ENCODE peak calls at places on chromosomes 3 and 15, in eight cellular contexts. U, N, G, B, Z, Y, C and I are unnamed samples.

GRCh38 chr3:37603722-37604121 is 258.0 kb upstream of the CTDSPL start:
- DNase-seq in G (no peak), Y (no peak), C (no peak), Z (no peak), B (no peak), U (no peak), N (no peak), I (no peak)

GRCh38 chr3:107848516-107848915 is 242.3 kb downstream of the CD47 start:
- DNase-seq in U (no peak), C (no peak), Z (no peak), B (no peak), G (no peak), N (no peak), Y (no peak), I (no peak)

GRCh38 chr3:184175506-184175905 is 851 bp downstream of the AP2M1 start:
- DNase-seq in U (no peak), N (no peak), C (no peak), B (no peak), Z (no peak), G (peak), Y (no peak), I (no peak)

GRCh38 chr15:76575177-76576078 is 238.9 kb downstream of the ISL2 start:
- DNase-seq in C (no peak), Y (no peak), G (no peak), N (no peak), U (no peak), Z (peak), B (no peak), I (no peak)

GRCh38 chr15:26038693-26039092 is 175.6 kb upstream of the ATP10A start:
- DNase-seq in B (no peak), U (no peak), N (no peak), Z (no peak), G (no peak), C (no peak), Y (no peak), I (no peak)

GRCh38 chr3:46209751-46210470 is 1.8 kb upstream of the CCR1 start:
- DNase-seq in C (no peak), Z (no peak), G (no peak), N (no peak), B (no peak), U (peak), Y (no peak), I (no peak)

GRCh38 chr3:71504250-71505036 is 79.1 kb downstream of the FOXP1 start:
- DNase-seq in Y (peak), B (no peak), C (no peak), Z (no peak), U (no peak), G (peak), N (no peak), I (no peak)

GRCh38 chr15:31325432-31325975 is 1.1 kb upstream of the KLF13 start:
- DNase-seq in Y (no peak), B (peak), C (peak), N (peak), Z (peak), G (peak), U (peak), I (no peak)

GRCh38 chr3:125150525-125151436 is 61.8 kb downstream of the SLC12A8 start:
- DNase-seq in G (peak), N (no peak), Y (peak), C (no peak), Z (peak), B (no peak), U (peak), I (no peak)

GRCh38 chr3:193559100-193559499 is 4.4 kb upstream of the ATP13A4 start:
- DNase-seq in G (no peak), Z (no peak), U (no peak), N (no peak), B (no peak), C (no peak), Y (no peak), I (no peak)

GRCh38 chr3:138727371-138727770 is 107.4 kb downstream of the PIK3CB start:
- DNase-seq in U (no peak), C (no peak), Z (no peak), G (no peak), Y (no peak), B (no peak), N (no peak), I (no peak)

GRCh38 chr15:99407716-99408115 is 156.4 kb downstream of the LRRC28 start:
- DNase-seq in C (no peak), U (no peak), Y (no peak), G (no peak), Z (no peak), B (no peak), N (no peak), I (no peak)

GRCh38 chr3:69219101-69219708 is 96.8 kb upstream of the LMOD3 start:
- DNase-seq in Z (no peak), G (no peak), B (no peak), U (no peak), N (no peak), Y (no peak), C (no peak), I (no peak)

GRCh38 chr15:88334436-88334835 is 77.9 kb upstream of the NTRK3 start:
- DNase-seq in N (no peak), U (no peak), B (no peak), Y (no peak), C (no peak), Z (no peak), G (no peak), I (no peak)

GRCh38 chr15:60479361-60479684 is 381 bp upstream of the ICE2 start:
- DNase-seq in G (no peak), C (no peak), B (no peak), Z (no peak), U (no peak), Y (no peak), N (no peak), I (no peak)

GRCh38 chr15:28993720-28994053 is 107.9 kb downstream of the APBA2 start:
- DNase-seq in Y (no peak), B (no peak), G (no peak), Z (no peak), N (no peak), C (no peak), U (no peak), I (no peak)

GRCh38 chr15:42705336-42705735 is 31.6 kb downstream of the CDAN1 start:
- DNase-seq in C (no peak), U (no peak), N (no peak), Z (no peak), B (no peak), Y (no peak), G (no peak), I (no peak)

GRCh38 chr3:140006331-140006730 is 71.3 kb downstream of the CLSTN2 start:
- DNase-seq in B (no peak), Z (no peak), C (no peak), G (no peak), U (no peak), Y (no peak), N (no peak), I (no peak)

GRCh38 chr3:172317984-172318383 is 130.3 kb downstream of the GHSR start:
- DNase-seq in B (peak), N (peak), Z (no peak), U (no peak), Y (peak), C (peak), G (peak), I (no peak)

GRCh38 chr15:59867436-59867835 is 136.7 kb upstream of the FOXB1 start:
- DNase-seq in Y (no peak), N (no peak), C (no peak), G (no peak), Z (no peak), B (no peak), U (no peak), I (no peak)

GRCh38 chr3:123843668-123844067 is 40.5 kb downstream of the MYLK start:
- DNase-seq in B (no peak), Y (no peak), C (no peak), N (no peak), Z (no peak), G (no peak), U (no peak), I (no peak)

GRCh38 chr15:36809380-36809779 is 230.0 kb downstream of the CDIN1 start:
- DNase-seq in G (no peak), N (no peak), C (no peak), Z (no peak), U (no peak), B (no peak), Y (no peak), I (no peak)

GRCh38 chr15:36814085-36814484 is 234.7 kb downstream of the CDIN1 start:
- DNase-seq in Z (no peak), U (no peak), C (no peak), B (no peak), N (no peak), Y (no peak), G (no peak), I (no peak)

GRCh38 chr15:36811903-36812302 is 232.5 kb downstream of the CDIN1 start:
- DNase-seq in Z (no peak), Y (no peak), N (no peak), G (no peak), U (no peak), C (no peak), B (no peak), I (no peak)

GRCh38 chr15:36808401-36809160 is 229.2 kb downstream of the CDIN1 start:
- DNase-seq in N (no peak), G (no peak), B (no peak), Y (no peak), C (no peak), U (no peak), Z (no peak), I (no peak)

GRCh38 chr15:36810656-36811449 is 231.4 kb downstream of the CDIN1 start:
- DNase-seq in N (no peak), C (no peak), U (no peak), G (no peak), B (no peak), Z (peak), Y (no peak), I (no peak)
- TF ChIP-seq CTCF in N (no peak), C (no peak), U (no peak), G (no peak), B (peak), Z (peak), Y (peak), I (peak)

DNA sequence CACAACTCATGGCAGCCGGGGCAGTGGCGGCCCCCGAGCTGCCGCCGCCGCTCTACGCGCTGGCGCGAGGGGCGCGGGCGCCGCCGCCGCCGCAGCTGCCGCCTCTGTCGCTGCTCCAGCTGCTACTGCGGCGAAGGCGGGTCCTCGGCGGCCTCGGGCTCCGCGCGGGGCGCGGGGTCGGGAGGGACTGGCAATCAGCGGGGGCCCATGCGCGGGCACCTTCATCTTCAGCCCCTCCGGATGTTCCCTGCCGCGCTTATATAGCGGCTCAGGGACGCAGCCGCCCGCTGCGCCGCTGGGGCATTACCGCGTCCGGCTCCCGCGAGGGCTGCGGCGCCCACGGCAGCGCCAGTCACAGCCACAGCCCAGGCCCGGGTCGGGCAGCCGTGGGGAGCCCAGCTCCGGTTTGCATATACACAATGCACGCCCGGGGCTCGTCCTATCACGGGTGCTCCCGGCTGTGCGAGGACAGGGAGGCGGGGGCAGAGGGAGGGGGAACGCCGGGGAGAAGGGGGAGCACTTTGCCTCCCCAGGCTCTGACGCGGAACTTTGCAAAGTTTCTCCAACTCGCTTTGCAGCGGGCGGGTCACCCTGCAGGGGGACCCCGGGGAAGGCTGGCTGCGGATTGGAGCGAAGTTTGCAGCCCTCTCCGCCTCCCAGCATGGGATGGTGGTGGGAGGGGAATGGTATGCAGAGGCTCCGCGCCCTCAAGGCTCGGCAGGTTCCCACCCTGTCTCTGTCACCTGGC is at the start of gene VGLL3:
- DNase-seq in N (peak), G (peak), B (peak), Y (no peak), C (peak), Z (no peak), U (no peak), I (peak)
- TF ChIP-seq CTCF in N (no peak), G (peak), B (peak), Y (no peak), C (no peak), Z (no peak), U (no peak), I (peak)

GRCh38 chr3:142210608-142211007 is 14.8 kb downstream of the GK5 start:
- DNase-seq in Y (no peak), G (no peak), U (no peak), C (no peak), B (no peak), N (no peak), Z (peak), I (no peak)
- TF ChIP-seq CTCF in Y (no peak), G (no peak), U (no peak), C (no peak), B (no peak), N (no peak), Z (no peak), I (no peak)

GRCh38 chr15:79132361-79132760 is 41.8 kb upstream of the RASGRF1 start:
- DNase-seq in G (no peak), C (no peak), N (no peak), B (no peak), Y (no peak), U (no peak), Z (no peak), I (no peak)

GRCh38 chr15:79129235-79129634 is 38.7 kb upstream of the RASGRF1 start:
- DNase-seq in Y (no peak), U (no peak), Z (no peak), C (no peak), N (no peak), B (no peak), G (no peak), I (no peak)

GRCh38 chr15:79128556-79128955 is 38.0 kb upstream of the RASGRF1 start:
- DNase-seq in G (no peak), Z (no peak), U (no peak), N (no peak), Y (no peak), C (no peak), B (no peak), I (no peak)

GRCh38 chr15:79132770-79133169 is 42.2 kb upstream of the RASGRF1 start:
- DNase-seq in Y (no peak), Z (no peak), B (no peak), N (no peak), C (no peak), G (no peak), U (no peak), I (no peak)

GRCh38 chr15:79130535-79131130 is 40.1 kb upstream of the RASGRF1 start:
- DNase-seq in Z (no peak), Y (no peak), N (no peak), G (no peak), B (no peak), C (no peak), U (no peak), I (no peak)
- TF ChIP-seq CTCF in Z (peak), Y (peak), N (no peak), G (no peak), B (no peak), C (no peak), U (no peak), I (peak)

DNA sequence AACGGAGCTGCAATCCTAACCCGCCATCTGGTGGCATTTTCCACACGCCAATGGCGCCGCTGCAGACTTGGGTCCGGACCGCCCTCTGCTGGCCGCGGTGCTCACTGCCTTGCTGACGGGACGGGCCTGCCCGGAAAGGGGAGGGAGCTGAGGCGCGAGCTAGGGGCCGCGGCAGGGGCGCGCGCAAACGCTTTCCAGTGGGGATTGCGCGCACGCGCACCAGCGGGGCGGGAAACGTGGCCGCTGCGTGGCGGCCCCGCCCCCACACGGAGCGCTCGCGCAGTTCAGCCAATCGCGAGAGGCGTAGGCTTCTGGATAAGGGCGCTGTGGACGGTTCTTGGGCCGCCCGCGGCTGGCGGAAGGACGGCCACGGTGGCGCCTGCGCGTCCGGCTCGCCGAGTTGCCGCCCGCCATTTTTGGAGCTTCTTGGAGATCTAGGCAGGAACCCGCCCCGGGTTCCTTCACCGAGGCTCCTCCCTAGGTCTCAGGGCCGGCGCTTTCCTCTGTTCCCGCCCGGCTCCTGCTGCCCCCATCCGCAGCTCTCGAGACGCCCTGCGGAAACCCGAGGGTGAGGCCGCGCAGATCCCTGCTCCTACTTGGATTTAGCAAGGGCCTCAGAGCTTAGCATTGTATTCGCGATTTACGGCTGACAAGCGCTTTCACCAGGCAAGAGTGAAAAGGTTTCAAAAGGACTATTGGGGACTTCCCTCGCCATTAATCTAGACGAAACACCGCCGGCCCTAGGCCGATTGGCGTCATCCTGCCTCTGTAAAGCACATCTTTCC is at the start of gene STAG1:
- DNase-seq in Y (peak), G (peak), U (peak), N (peak), C (peak), Z (peak), B (peak), I (peak)
- TF ChIP-seq CTCF in Y (peak), G (peak), U (peak), N (peak), C (peak), Z (peak), B (peak), I (peak)